ENCODE peak calls at places on chromosomes 6 and 20, in ten cellular contexts. M is iris pigment epithelial cell, U is AG09319, Z is dorsolateral prefrontal cortex, F is left kidney, J is progenitor cell of endocrine pancreas, L is AG04449, A is myocyte, E is sciatic nerve, N is NCI-H1092. D is an unnamed sample.

GRCh38 chr6:5499644-5500306 is 238.5 kb downstream of the FARS2 start:
- DNase-seq in M (peak; percentile 46), U (no peak), Z (no peak), F (no peak), J (no peak), L (peak; percentile 9), A (peak; percentile 43), E (no peak), N (no peak), D (peak; percentile 44)

GRCh38 chr6:101509556-101509955 is 116.0 kb downstream of the GRIK2 start:
- DNase-seq in M (no peak), U (no peak), Z (no peak), F (no peak), J (no peak), L (no peak), A (peak; percentile 8), E (no peak), N (no peak), D (peak; percentile 14)

GRCh38 chr6:35752330-35752729 is 15.5 kb downstream of the ARMC12 start:
- DNase-seq in M (no peak), U (no peak), Z (no peak), F (no peak), J (no peak), L (no peak), A (no peak), E (no peak), N (no peak), D (no peak)

GRCh38 chr6:100366419-100366818 is 98.3 kb downstream of the SIM1 start:
- DNase-seq in M (peak; percentile 77), U (no peak), Z (no peak), F (no peak), J (no peak), L (no peak), A (no peak), E (no peak), N (no peak), D (no peak)

GRCh38 chr6:89208551-89208950 is 8.6 kb downstream of the GABRR1 start:
- DNase-seq in M (no peak), U (no peak), Z (peak; percentile 12), F (no peak), J (no peak), L (no peak), A (no peak), E (no peak), N (no peak), D (no peak)

GRCh38 chr6:156427345-156427744 is 349.8 kb upstream of the ARID1B start:
- DNase-seq in M (peak; percentile 57), U (no peak), Z (peak; percentile 59), F (no peak), J (no peak), L (peak; percentile 82), A (peak; percentile 53), E (no peak), N (no peak), D (peak; percentile 36)

GRCh38 chr6:133837801-133838349 is 51.0 kb upstream of the TCF21 start:
- DNase-seq in M (peak; percentile 42), U (no peak), Z (no peak), F (peak; percentile 83), J (peak; percentile 62), L (no peak), A (peak; percentile 70), E (peak; percentile 66), N (no peak), D (no peak)

GRCh38 chr6:159929819-159930218 is 39.0 kb downstream of the MAS1 start:
- DNase-seq in M (peak; percentile 15), U (no peak), Z (no peak), F (peak; percentile 27), J (no peak), L (no peak), A (peak; percentile 52), E (peak; percentile 63), N (peak; percentile 57), D (no peak)

GRCh38 chr6:21769405-21769851 is 175.9 kb downstream of the SOX4 start:
- DNase-seq in M (peak; percentile 93), U (peak; percentile 75), Z (no peak), F (peak; percentile 70), J (no peak), L (peak; percentile 91), A (peak; percentile 80), E (no peak), N (no peak), D (peak; percentile 67)

GRCh38 chr6:93420163-93420806 is 926 bp upstream of the EPHA7 start:
- DNase-seq in M (no peak), U (no peak), Z (no peak), F (peak; percentile 64), J (no peak), L (no peak), A (no peak), E (no peak), N (no peak), D (no peak)

GRCh38 chr6:54817834-54818233 is 28.7 kb upstream of the FAM83B start:
- DNase-seq in M (no peak), U (no peak), Z (no peak), F (no peak), J (no peak), L (no peak), A (no peak), E (no peak), N (no peak), D (no peak)

GRCh38 chr20:17626217-17627007 is 55.6 kb downstream of the RRBP1 start:
- DNase-seq in M (no peak), U (no peak), Z (no peak), F (no peak), J (no peak), L (no peak), A (no peak), E (peak; percentile 55), N (no peak), D (no peak)

GRCh38 chr6:80006541-80006940 is 2.1 kb downstream of the TTK start:
- DNase-seq in M (no peak), U (no peak), Z (no peak), F (no peak), J (no peak), L (no peak), A (no peak), E (no peak), N (no peak), D (no peak)

GRCh38 chr6:104126621-104127020 is 733.1 kb downstream of the HACE1 start:
- DNase-seq in M (no peak), U (no peak), Z (no peak), F (no peak), J (no peak), L (no peak), A (peak; percentile 1), E (no peak), N (no peak), D (no peak)

GRCh38 chr6:108673602-108674001 is 112.9 kb downstream of the FOXO3 start:
- DNase-seq in M (no peak), U (no peak), Z (no peak), F (no peak), J (no peak), L (no peak), A (no peak), E (no peak), N (no peak), D (no peak)

GRCh38 chr6:158011478-158011920 is 29.8 kb downstream of the SYNJ2 start:
- DNase-seq in M (peak; percentile 25), U (no peak), Z (no peak), F (no peak), J (no peak), L (no peak), A (no peak), E (peak; percentile 50), N (no peak), D (no peak)

GRCh38 chr20:52833901-52834300 is 138.3 kb upstream of the TSHZ2 start:
- DNase-seq in M (no peak), U (no peak), Z (no peak), F (no peak), J (no peak), L (no peak), A (no peak), E (no peak), N (no peak), D (no peak)

GRCh38 chr20:63009988-63010769 is 3.4 kb upstream of the BHLHE23 start:
- DNase-seq in M (peak; percentile 29), U (no peak), Z (no peak), F (peak; percentile 53), J (no peak), L (no peak), A (peak; percentile 91), E (no peak), N (no peak), D (no peak)

GRCh38 chr20:15359056-15359455 is 1021.6 kb upstream of the FLRT3 start:
- DNase-seq in M (peak; percentile 6), U (no peak), Z (no peak), F (no peak), J (no peak), L (no peak), A (no peak), E (no peak), N (no peak), D (no peak)

GRCh38 chr20:822651-823325 is 10.7 kb upstream of the FAM110A start:
- DNase-seq in M (no peak), U (no peak), Z (no peak), F (no peak), J (no peak), L (no peak), A (no peak), E (no peak), N (no peak), D (no peak)

GRCh38 chr20:58458342-58459057 is 56.7 kb downstream of the APCDD1L start:
- DNase-seq in M (peak; percentile 75), U (no peak), Z (no peak), F (no peak), J (no peak), L (no peak), A (no peak), E (no peak), N (no peak), D (no peak)

GRCh38 chr6:54695815-54696214 is 150.8 kb upstream of the FAM83B start:
- DNase-seq in M (no peak), U (no peak), Z (no peak), F (no peak), J (no peak), L (no peak), A (no peak), E (no peak), N (no peak), D (no peak)

GRCh38 chr6:158826819-158827501 is 7.8 kb upstream of the EZR start:
- DNase-seq in M (no peak), U (no peak), Z (no peak), F (no peak), J (no peak), L (no peak), A (no peak), E (no peak), N (no peak), D (no peak)

GRCh38 chr6:26322645-26323482 is 42.1 kb upstream of the BTN3A2 start:
- DNase-seq in M (peak; percentile 92), U (peak; percentile 82), Z (no peak), F (peak; percentile 82), J (no peak), L (peak; percentile 88), A (peak; percentile 89), E (no peak), N (peak; percentile 40), D (peak; percentile 85)

GRCh38 chr6:47083586-47084047 is 41.5 kb upstream of the ADGRF1 start:
- DNase-seq in M (peak; percentile 50), U (peak; percentile 57), Z (peak; percentile 33), F (peak; percentile 86), J (no peak), L (no peak), A (peak; percentile 91), E (peak; percentile 81), N (peak; percentile 76), D (peak; percentile 49)

GRCh38 chr6:28802417-28803336 is 121.1 kb downstream of the TRIM27 start:
- DNase-seq in M (peak; percentile 87), U (no peak), Z (no peak), F (no peak), J (no peak), L (no peak), A (no peak), E (no peak), N (no peak), D (no peak)

GRCh38 chr20:36482044-36482473 is 59.3 kb upstream of the MYL9 start:
- DNase-seq in M (no peak), U (no peak), Z (peak; percentile 71), F (peak; percentile 51), J (no peak), L (no peak), A (peak; percentile 96), E (no peak), N (peak; percentile 86), D (no peak)

GRCh38 chr20:51412333-51412761 is 130.2 kb downstream of the NFATC2 start:
- DNase-seq in M (peak; percentile 48), U (peak; percentile 12), Z (peak; percentile 13), F (peak; percentile 27), J (no peak), L (peak; percentile 4), A (peak; percentile 60), E (peak; percentile 69), N (peak; percentile 4), D (no peak)

D was measured in GM04503.